ENCODE peak calls at places on chromosome 3, in six cellular contexts. L, R, H, M, X and J are unnamed samples. For H3K36me3, the result is how much of the 10 kb centered on the place peaks cover.

GRCh38 chr3:193660698-193661400 is 67.8 kb downstream of the OPA1 start:
- DNase-seq in L (no peak), H (no peak), M (no peak), X (no peak), R (peak), J (no peak)

GRCh38 chr3:133655731-133656130 is 6.0 kb downstream of the TOPBP1 start:
- DNase-seq in L (no peak), M (no peak), H (no peak), R (no peak), X (no peak), J (no peak)

GRCh38 chr3:141384157-141384556 is 15.9 kb downstream of the ZBTB38 start:
- DNase-seq in X (no peak), L (no peak), H (no peak), M (peak), R (peak), J (no peak)

GRCh38 chr3:5021571-5022092 is 42.4 kb downstream of the BHLHE40 start:
- DNase-seq in R (peak), H (no peak), X (no peak), M (peak), L (no peak), J (peak)

GRCh38 chr3:175857666-175858270 is 998.6 kb downstream of the NAALADL2 start:
- DNase-seq in L (no peak), M (peak), H (no peak), X (no peak), R (no peak), J (no peak)

GRCh38 chr3:108215876-108216275 is 6.3 kb downstream of the IFT57 start:
- DNase-seq in M (no peak), X (no peak), R (no peak), L (no peak), H (no peak), J (no peak)

GRCh38 chr3:127779747-127780146 is 42.6 kb downstream of the MGLL start:
- DNase-seq in X (no peak), R (peak), H (no peak), M (peak), L (no peak), J (no peak)

GRCh38 chr3:264394-265156 is 68.0 kb downstream of the CHL1 start:
- DNase-seq in R (peak), L (no peak), H (no peak), X (no peak), M (peak), J (no peak)

GRCh38 chr3:46378426-46378942 is 7.7 kb downstream of the CCR5 start:
- DNase-seq in H (no peak), L (peak), X (peak), M (peak), R (peak), J (peak)

GRCh38 chr3:53156368-53156834 is 4.6 kb upstream of the PRKCD start:
- DNase-seq in L (no peak), M (no peak), R (no peak), H (no peak), X (no peak), J (no peak)

GRCh38 chr3:101333883-101334282 is 13.5 kb upstream of the IMPG2 start:
- DNase-seq in M (no peak), H (no peak), X (no peak), R (no peak), L (no peak), J (no peak)

GRCh38 chr3:116059421-116060096 is 385.7 kb downstream of the LSAMP start:
- DNase-seq in M (peak), H (no peak), X (no peak), R (peak), L (no peak), J (peak)

GRCh38 chr3:65811050-65811766 is 227.5 kb downstream of the MAGI1 start:
- DNase-seq in L (no peak), H (no peak), X (no peak), M (peak), R (peak), J (peak)

GRCh38 chr3:185825639-185826481 is 1.0 kb upstream of the IGF2BP2 start:
- DNase-seq in R (peak), X (peak), L (no peak), M (no peak), H (no peak), J (no peak)

GRCh38 chr3:46903341-46904302 is 26.1 kb downstream of the PTH1R start:
- DNase-seq in H (no peak), M (peak), R (peak), L (peak), X (no peak), J (peak)

GRCh38 chr3:132231633-132232032 is 85.6 kb upstream of the ACP3 start:
- DNase-seq in R (peak), M (peak), X (no peak), L (no peak), H (no peak), J (peak)

GRCh38 chr3:172709776-172710708 is 825 bp downstream of the NCEH1 start:
- DNase-seq in X (peak), M (peak), H (no peak), L (peak), R (peak), J (peak)

GRCh38 chr3:133670525-133670995 is 8.8 kb upstream of the TOPBP1 start:
- DNase-seq in X (no peak), H (no peak), M (no peak), R (no peak), L (no peak), J (no peak)

GRCh38 chr3:182862159-182862860 is 69.0 kb downstream of the ATP11B start:
- DNase-seq in R (no peak), M (no peak), H (no peak), L (no peak), X (no peak), J (no peak)

GRCh38 chr3:13793451-13793850 is 86.4 kb downstream of the WNT7A start:
- DNase-seq in X (no peak), H (no peak), L (no peak), M (no peak), R (no peak), J (no peak)

GRCh38 chr3:148648685-148649352 is 48.9 kb upstream of the AGTR1 start:
- DNase-seq in X (no peak), L (no peak), R (peak), M (peak), H (no peak), J (peak)

GRCh38 chr3:170044280-170044679 is 6.5 kb downstream of the GPR160 start:
- DNase-seq in L (no peak), H (no peak), R (no peak), X (no peak), M (no peak), J (no peak)

GRCh38 chr3:185420762-185421161 is 57.8 kb downstream of the MAP3K13 start:
- DNase-seq in L (no peak), M (peak), H (no peak), X (no peak), R (no peak), J (no peak)

GRCh38 chr3:171796625-171797264 is 13.5 kb downstream of the PLD1 start:
- DNase-seq in L (no peak), H (no peak), R (no peak), X (no peak), M (no peak), J (no peak)

GRCh38 chr3:171772427-171773056 is 37.7 kb downstream of the PLD1 start:
- DNase-seq in M (peak), X (peak), H (no peak), L (peak), R (peak), J (peak)

GRCh38 chr3:42652611-42653302 is 740 bp upstream of the ZBTB47 start:
- DNase-seq in H (peak), R (peak), X (peak), L (peak), M (peak), J (peak)

GRCh38 chr3:52521488-52521824 is 12.2 kb downstream of the NT5DC2 start:
- DNase-seq in M (no peak), L (no peak), R (no peak), X (no peak), H (no peak), J (no peak)

GRCh38 chr3:147616998-147617619 is 207.9 kb downstream of the ZIC1 start:
- DNase-seq in R (peak), L (no peak), M (no peak), X (no peak), H (no peak), J (no peak)

GRCh38 chr3:30511524-30512278 is 94.7 kb upstream of the TGFBR2 start:
- DNase-seq in H (no peak), L (no peak), M (peak), R (peak), X (peak), J (peak)

GRCh38 chr3:171646357-171647133 is 163.7 kb downstream of the PLD1 start:
- DNase-seq in R (peak), M (peak), X (no peak), H (no peak), L (no peak), J (no peak)

GRCh38 chr3:133890972-133891644 is 4.6 kb downstream of the RAB6B start:
- DNase-seq in L (no peak), H (no peak), X (no peak), R (no peak), M (no peak), J (no peak)

GRCh38 chr3:106673926-106674569 is 703.2 kb upstream of the CCDC54 start:
- DNase-seq in H (no peak), R (peak), M (peak), L (no peak), X (no peak), J (no peak)

GRCh38 chr3:38297947-38298711 is 16.0 kb downstream of the SLC22A14 start:
- DNase-seq in X (no peak), L (no peak), H (no peak), R (peak), M (peak), J (peak)

GRCh38 chr3:71006810-71007785 is 576.4 kb downstream of the FOXP1 start:
- DNase-seq in L (no peak), M (peak), H (no peak), R (no peak), X (no peak), J (no peak)

GRCh38 chr3:142888099-142888483 is 792 bp downstream of the PCOLCE2 start:
- DNase-seq in M (peak), R (no peak), H (no peak), X (no peak), L (peak), J (no peak)

GRCh38 chr3:60101628-60102027 is 1051.8 kb upstream of the CFAP20DC start:
- DNase-seq in H (no peak), X (no peak), M (peak), L (no peak), R (no peak), J (no peak)

GRCh38 chr3:165622356-165622755 is 214.9 kb downstream of the BCHE start:
- DNase-seq in M (no peak), H (no peak), L (no peak), R (no peak), X (no peak), J (no peak)
- TF ChIP-seq CTCF in M (no peak), H (no peak), L (no peak), R (no peak), X (no peak), J (no peak)

DNA sequence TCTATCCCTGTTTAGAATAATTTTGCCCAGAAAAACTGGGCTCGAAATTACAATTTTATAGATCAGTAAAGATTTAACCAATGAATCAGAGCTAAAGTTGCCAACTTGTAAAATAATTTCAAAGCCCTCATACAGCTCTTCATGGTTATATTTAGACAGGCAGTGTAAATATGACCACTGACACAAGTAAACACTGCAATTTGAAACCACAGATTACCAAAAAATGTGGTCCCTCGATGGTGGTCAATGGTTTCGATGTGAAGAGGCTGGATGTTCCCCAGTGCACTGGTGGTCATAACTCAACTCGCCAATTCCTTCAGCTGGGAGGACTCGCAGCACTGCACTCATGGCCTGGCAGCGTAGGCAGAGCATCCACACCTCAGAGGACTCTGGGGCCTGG is 28.6 kb downstream of the LRTM1 start:
- DNase-seq in M (no peak), L (no peak), H (no peak), R (no peak), X (no peak), J (no peak)
- H3K27ac ChIP-seq in M (no peak), L (no peak), H (no peak), R (no peak), X (no peak), J (no peak)

GRCh38 chr3:36991147-36991546 is 1.8 kb downstream of the EPM2AIP1 start:
- DNase-seq in H (no peak), X (no peak), M (no peak), R (no peak), L (no peak), J (no peak)

GRCh38 chr3:36991923-36992805 is 767 bp downstream of the EPM2AIP1 start:
- DNase-seq in H (no peak), M (peak), L (peak), R (peak), X (peak), J (peak)

GRCh38 chr3:36988336-36988735 is 4.6 kb downstream of the EPM2AIP1 start:
- DNase-seq in R (no peak), H (no peak), X (no peak), L (no peak), M (no peak), J (no peak)

GRCh38 chr3:36989000-36989399 is 3.9 kb downstream of the EPM2AIP1 start:
- DNase-seq in X (no peak), H (no peak), M (no peak), L (no peak), R (no peak), J (no peak)

GRCh38 chr3:36989568-36989967 is 3.4 kb downstream of the EPM2AIP1 start:
- DNase-seq in L (no peak), R (no peak), X (no peak), M (no peak), H (no peak), J (no peak)
- H3K36me3 ChIP-seq in L (under half), R (under half), X (under half), M (under half), H (under half), J (under half)

GRCh38 chr3:121529308-121529707 is 16.5 kb downstream of the POLQ start:
- DNase-seq in L (no peak), H (no peak), M (no peak), X (no peak), R (peak), J (no peak)
- TF ChIP-seq CTCF in L (no peak), H (no peak), M (peak), X (no peak), R (peak), J (peak)